ENCODE peak calls at places on chromosomes 7 and 10, in five cellular contexts. A is ovary, C is hepatocyte, N is A549, Z is HCT116. D is an unnamed sample.

GRCh38 chr7:17706734-17707133 is 233.6 kb downstream of the SNX13 start:
- DNase-seq in A (peak; percentile 22), C (peak; percentile 74), N (peak; percentile 80), Z (peak; percentile 65), D (peak; percentile 74)

GRCh38 chr7:129427646-129428045 is 6.6 kb upstream of the STRIP2 start:
- DNase-seq in A (no peak), C (no peak), N (no peak), Z (no peak), D (no peak)

GRCh38 chr10:91626936-91627335 is 5.9 kb downstream of the PPP1R3C start:
- DNase-seq in A (no peak), C (no peak), N (no peak), Z (no peak), D (no peak)

GRCh38 chr10:35889226-35889625 is 247.1 kb upstream of the FZD8 start:
- DNase-seq in A (no peak), C (no peak), N (no peak), Z (no peak), D (no peak)

GRCh38 chr10:30775779-30776591 is 146.4 kb upstream of the LYZL2 start:
- DNase-seq in A (no peak), C (no peak), N (no peak), Z (no peak), D (no peak)

GRCh38 chr7:157339777-157340677 is 3.2 kb downstream of the DNAJB6 start:
- DNase-seq in A (peak; percentile 52), C (peak; percentile 69), N (peak; percentile 69), Z (peak; percentile 53), D (peak; percentile 71)

GRCh38 chr10:30940279-30940678 is 91.4 kb downstream of the ZNF438 start:
- DNase-seq in A (no peak), C (no peak), N (no peak), Z (no peak), D (peak; percentile 61)

GRCh38 chr7:16609842-16610450 is 35.6 kb downstream of the ANKMY2 start:
- DNase-seq in A (no peak), C (peak; percentile 34), N (peak; percentile 39), Z (no peak), D (no peak)

GRCh38 chr7:151304856-151305255 is 36.8 kb upstream of the NUB1 start:
- DNase-seq in A (no peak), C (peak; percentile 26), N (no peak), Z (no peak), D (no peak)

GRCh38 chr10:121077331-121077730 is 226.2 kb downstream of the WDR11 start:
- DNase-seq in A (no peak), C (peak; percentile 66), N (no peak), Z (no peak), D (no peak)

GRCh38 chr10:43002596-43002995 is 74.3 kb upstream of the RET start:
- DNase-seq in A (no peak), C (no peak), N (no peak), Z (no peak), D (no peak)

GRCh38 chr10:43026039-43026973 is 50.6 kb upstream of the RET start:
- DNase-seq in A (no peak), C (no peak), N (no peak), Z (no peak), D (no peak)

GRCh38 chr10:27998178-27998953 is 513 bp downstream of the ODAD2 start:
- DNase-seq in A (peak; percentile 63), C (peak; percentile 37), N (peak; percentile 3), Z (no peak), D (peak; percentile 51)

GRCh38 chr7:158312789-158313188 is 274.8 kb downstream of the PTPRN2 start:
- DNase-seq in A (no peak), C (no peak), N (no peak), Z (no peak), D (no peak)

DNA sequence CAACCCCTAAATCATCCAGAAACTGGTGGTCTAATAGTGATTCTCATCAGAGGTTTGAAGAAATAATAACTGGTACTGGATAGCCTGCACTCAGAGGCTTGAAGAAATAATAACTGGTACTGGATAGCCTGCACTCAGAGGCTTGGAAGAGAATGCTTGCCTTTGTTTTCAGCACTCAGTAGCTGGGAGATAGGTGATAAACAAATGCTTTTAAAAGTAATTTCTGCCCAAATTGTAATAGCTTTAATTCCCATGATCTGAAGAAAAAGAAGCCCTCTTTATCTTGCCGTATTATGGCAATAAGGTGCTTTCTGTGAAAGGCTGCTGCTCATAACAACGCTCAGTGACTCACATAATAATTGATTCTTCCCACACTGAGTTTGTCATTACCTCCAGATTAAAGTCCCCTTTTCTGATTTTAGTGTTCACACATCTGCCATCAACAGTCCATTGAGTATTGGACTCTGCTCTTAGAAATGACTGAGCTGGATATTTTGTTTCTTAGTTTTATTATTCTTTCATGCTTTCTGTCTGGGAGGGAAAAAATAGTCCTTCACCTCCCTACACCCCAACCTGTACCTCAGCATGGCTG is 112.2 kb upstream of the PHYHIPL start:
- DNase-seq in A (no peak), C (no peak), N (no peak), Z (no peak), D (no peak)
- H3K27ac ChIP-seq in A (no peak overlapping the region), C (no peak overlapping the region), N (no peak overlapping the region), Z (no peak overlapping the region), D (no peak overlapping the region)

DNA sequence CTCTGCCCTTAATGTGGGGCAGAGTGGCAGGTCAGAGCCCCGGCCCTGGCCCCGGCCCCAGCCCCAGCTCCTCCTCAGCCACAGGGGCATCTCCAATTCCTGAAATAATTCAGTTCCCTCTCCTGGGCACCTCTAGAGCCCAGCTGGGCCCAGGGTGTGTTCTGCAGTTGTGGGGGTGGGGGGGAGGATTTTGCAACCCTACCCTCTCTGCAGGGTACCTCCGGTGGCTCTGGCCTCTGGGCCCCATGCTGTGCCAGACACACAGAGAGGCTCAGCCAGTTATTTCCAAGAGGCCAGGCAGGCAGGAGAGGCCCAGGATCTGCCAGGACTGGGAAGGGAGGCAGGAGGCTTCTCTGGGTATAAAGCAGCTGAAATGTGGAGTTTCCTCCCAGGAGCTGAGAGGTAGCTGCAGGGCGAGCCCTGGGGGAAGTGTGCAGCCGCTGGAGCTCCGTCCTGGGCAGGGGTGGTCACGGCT is 47.9 kb downstream of the PWWP2B start:
- DNase-seq in A (no peak), C (no peak), N (peak; percentile 58), Z (no peak), D (no peak)
- H3K27ac ChIP-seq in A (no peak overlapping the region), C (no peak overlapping the region), N (peak overlapping the region; percentile 99), Z (peak overlapping the region; percentile 99), D (no peak overlapping the region)

DNA sequence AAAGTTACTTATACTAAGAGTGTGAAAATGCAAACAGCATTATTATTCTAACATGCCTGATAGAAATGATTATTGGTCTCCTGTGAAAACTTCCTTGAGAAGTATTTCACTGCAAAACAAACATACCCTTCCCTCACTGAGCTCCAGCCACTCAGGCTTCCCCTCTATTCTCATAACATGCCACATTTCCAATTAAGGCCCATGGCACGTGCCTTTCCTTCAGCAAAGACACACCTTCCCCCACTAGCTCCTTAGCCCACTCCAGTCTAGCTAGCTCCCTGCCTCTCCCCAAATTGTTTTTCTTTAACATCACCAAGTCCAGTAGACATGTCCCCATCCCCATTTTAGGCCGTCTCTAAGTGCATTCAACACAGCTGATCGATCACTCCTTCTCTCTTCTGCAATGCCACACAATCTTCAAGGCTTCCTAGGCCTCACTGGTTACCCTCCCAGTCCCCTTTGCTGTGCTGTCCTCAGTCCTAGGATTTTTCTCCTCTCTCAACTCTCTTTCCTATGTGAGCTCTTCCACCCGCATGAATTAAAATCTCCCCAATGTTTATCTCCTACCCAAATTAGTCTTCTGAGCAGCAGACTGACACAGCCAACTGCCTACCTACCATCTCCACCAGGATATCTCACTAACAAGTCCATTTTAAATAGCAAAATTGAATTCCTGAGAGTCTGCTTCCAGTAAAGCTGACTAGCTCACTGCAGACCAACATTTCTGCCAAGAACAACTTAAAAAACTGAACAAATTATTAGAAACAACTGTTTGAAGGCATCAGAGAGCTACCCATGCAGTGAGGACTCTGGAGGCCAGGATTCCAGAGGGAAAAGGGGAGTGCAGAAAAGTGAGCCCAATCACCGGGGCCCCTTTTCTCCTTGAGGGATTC is 11.9 kb downstream of the CYTH3 start:
- DNase-seq in A (no peak), C (no peak), N (no peak), Z (no peak), D (no peak)
- H3K27ac ChIP-seq in A (no peak overlapping the region), C (peak overlapping the region; percentile 41), N (peak overlapping the region; percentile 35), Z (no peak overlapping the region), D (no peak overlapping the region)

GRCh38 chr7:140562921-140563600 is 77.6 kb downstream of the DENND2A start:
- DNase-seq in A (no peak), C (no peak), N (no peak), Z (no peak), D (peak; percentile 7)

GRCh38 chr7:140559410-140559809 is 80.1 kb upstream of the MKRN1 start:
- DNase-seq in A (no peak), C (no peak), N (no peak), Z (no peak), D (no peak)

GRCh38 chr7:140557069-140557468 is 77.8 kb upstream of the MKRN1 start:
- DNase-seq in A (no peak), C (no peak), N (no peak), Z (no peak), D (no peak)

GRCh38 chr7:140552240-140552679 is 73.0 kb upstream of the MKRN1 start:
- DNase-seq in A (no peak), C (no peak), N (no peak), Z (no peak), D (no peak)

GRCh38 chr7:140557809-140558518 is 78.7 kb upstream of the MKRN1 start:
- DNase-seq in A (no peak), C (no peak), N (no peak), Z (no peak), D (no peak)
- H3K27ac ChIP-seq in A (no peak overlapping the region), C (no peak overlapping the region), N (no peak overlapping the region), Z (no peak overlapping the region), D (no peak overlapping the region)

GRCh38 chr10:11335881-11336430 is 275.5 kb downstream of the USP6NL start:
- DNase-seq in A (no peak), C (no peak), N (no peak), Z (no peak), D (no peak)
- H3K27ac ChIP-seq in A (no peak overlapping the region), C (no peak overlapping the region), N (no peak overlapping the region), Z (no peak overlapping the region), D (no peak overlapping the region)

DNA sequence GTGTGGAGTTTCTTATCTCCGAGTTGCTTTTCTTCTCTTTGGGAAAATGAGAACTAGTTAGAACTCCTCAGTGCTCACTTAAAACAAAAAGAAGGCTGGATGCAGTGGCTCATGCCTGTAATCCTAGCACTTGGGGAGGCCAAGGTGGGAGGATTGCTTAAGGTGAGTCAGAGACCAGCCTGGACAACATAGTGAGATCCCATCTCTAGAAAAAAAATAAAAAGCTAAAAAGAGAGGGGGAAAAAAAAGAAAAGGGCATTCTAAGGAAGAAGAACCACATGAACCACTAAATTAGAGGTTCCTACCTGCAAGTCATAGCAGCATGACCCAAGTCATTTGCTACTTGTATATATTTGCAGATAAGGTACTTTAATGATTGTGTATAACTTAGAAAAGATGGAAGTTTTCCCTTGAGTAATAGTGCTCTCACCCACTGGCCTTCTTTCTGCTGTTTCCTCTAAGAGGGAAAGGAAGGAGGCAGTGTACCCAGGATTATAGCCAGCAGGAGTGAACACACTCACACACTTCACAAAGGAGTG is 87.8 kb downstream of the CCDC71L start:
- DNase-seq in A (no peak), C (no peak), N (no peak), Z (no peak), D (no peak)
- H3K27ac ChIP-seq in A (no peak overlapping the region), C (no peak overlapping the region), N (no peak overlapping the region), Z (no peak overlapping the region), D (no peak overlapping the region)

D was measured in endothelial cell of umbilical vein.